ENCODE peak calls at places on chromosomes 13 and 19, in five cellular contexts. M is GM12878, G is NT2/D1, K is H1, F is HepG2. S is an unnamed sample.

GRCh38 chr13:42334329-42334706 is 62.4 kb downstream of the AKAP11 start:
- DNase-seq in M (peak; percentile 50), F (no peak), G (no peak), K (peak; percentile 56), S (no peak)

GRCh38 chr19:52296400-52296772 is 583 bp upstream of the ZNF480 start:
- DNase-seq in M (no peak), F (peak; percentile 6), K (no peak), G (no peak), S (peak; percentile 9)

GRCh38 chr13:48001127-48001881 is at the start of gene SUCLA2:
- DNase-seq in F (peak; percentile 92), M (peak; percentile 52), K (peak; percentile 95), G (peak; percentile 75), S (peak; percentile 99)

GRCh38 chr19:14467816-14468215 is 7.3 kb downstream of the PTGER1 start:
- DNase-seq in M (no peak), F (no peak), G (no peak), K (no peak), S (no peak)

GRCh38 chr19:41945135-41945766 is 13.9 kb downstream of the RABAC1 start:
- DNase-seq in G (no peak), F (no peak), M (peak; percentile 94), K (no peak), S (no peak)

GRCh38 chr13:39353988-39354387 is 249.0 kb downstream of the LHFPL6 start:
- DNase-seq in G (no peak), K (no peak), F (no peak), M (no peak), S (no peak)

GRCh38 chr13:51874651-51875050 is 12.9 kb downstream of the CCDC70 start:
- DNase-seq in F (no peak), K (no peak), M (no peak), G (no peak), S (no peak)

GRCh38 chr13:108249150-108249549 is 20.4 kb upstream of the TNFSF13B start:
- DNase-seq in M (no peak), K (no peak), G (no peak), F (no peak), S (no peak)

GRCh38 chr19:50430888-50431342 is 1.8 kb upstream of the MYBPC2 start:
- DNase-seq in M (no peak), F (no peak), K (no peak), G (no peak), S (no peak)

GRCh38 chr13:75494491-75494890 is 12.5 kb upstream of the TBC1D4 start:
- DNase-seq in M (no peak), F (no peak), K (no peak), G (no peak), S (no peak)

GRCh38 chr19:4521170-4521887 is 3.0 kb upstream of the PLIN4 start:
- DNase-seq in M (no peak), F (peak; percentile 60), G (no peak), K (no peak), S (no peak)

GRCh38 chr13:48710160-48710559 is 56.4 kb downstream of the CYSLTR2 start:
- DNase-seq in G (no peak), F (no peak), K (no peak), M (no peak), S (no peak)

GRCh38 chr13:77337159-77337558 is 10.3 kb upstream of the MYCBP2 start:
- DNase-seq in M (no peak), K (no peak), G (no peak), F (no peak), S (no peak)

GRCh38 chr13:105007166-105007808 is 1528.2 kb downstream of the EFNB2 start:
- DNase-seq in F (no peak), G (no peak), K (no peak), M (no peak), S (no peak)

GRCh38 chr13:20442798-20443381 is 82.8 kb downstream of the CRYL1 start:
- DNase-seq in K (no peak), F (no peak), M (no peak), G (no peak), S (no peak)

GRCh38 chr19:58346961-58347929 is 6.0 kb downstream of the A1BG start:
- DNase-seq in G (no peak), M (no peak), K (peak; percentile 81), F (no peak), S (peak; percentile 97)

GRCh38 chr19:33438016-33438671 is 64.6 kb downstream of the CEBPG start:
- DNase-seq in G (no peak), F (no peak), M (no peak), K (no peak), S (no peak)

GRCh38 chr13:110258876-110259631 is 47.9 kb downstream of the COL4A1 start:
- DNase-seq in K (no peak), M (no peak), G (no peak), F (no peak), S (no peak)

GRCh38 chr19:43524922-43525835 is 1.8 kb downstream of the ETHE1 start:
- DNase-seq in K (peak; percentile 63), F (peak; percentile 87), G (no peak), M (peak; percentile 44), S (no peak)

GRCh38 chr13:41675306-41675705 is 218.0 kb downstream of the RGCC start:
- DNase-seq in F (no peak), G (no peak), K (no peak), M (no peak), S (no peak)

GRCh38 chr13:80524447-80525215 is 183.7 kb upstream of the SPRY2 start:
- DNase-seq in F (no peak), K (no peak), G (no peak), M (no peak), S (no peak)

GRCh38 chr13:32746474-32746873 is 160.2 kb downstream of the PDS5B start:
- DNase-seq in F (no peak), K (no peak), M (no peak), G (no peak), S (no peak)

GRCh38 chr13:101424381-101425155 is 8.3 kb upstream of the NALCN start:
- DNase-seq in G (no peak), M (no peak), F (peak; percentile 17), K (no peak), S (no peak)

GRCh38 chr13:100883453-100883852 is 208.9 kb upstream of the TMTC4 start:
- DNase-seq in G (no peak), M (no peak), K (no peak), F (peak; percentile 4), S (no peak)

GRCh38 chr13:48448963-48449614 is 36.2 kb upstream of the LPAR6 start:
- DNase-seq in M (no peak), F (no peak), G (no peak), K (no peak), S (no peak)

GRCh38 chr19:58229255-58229639 is 533 bp downstream of the ZNF544 start:
- DNase-seq in K (peak; percentile 50), G (no peak), F (peak; percentile 30), M (no peak), S (no peak)

DNA sequence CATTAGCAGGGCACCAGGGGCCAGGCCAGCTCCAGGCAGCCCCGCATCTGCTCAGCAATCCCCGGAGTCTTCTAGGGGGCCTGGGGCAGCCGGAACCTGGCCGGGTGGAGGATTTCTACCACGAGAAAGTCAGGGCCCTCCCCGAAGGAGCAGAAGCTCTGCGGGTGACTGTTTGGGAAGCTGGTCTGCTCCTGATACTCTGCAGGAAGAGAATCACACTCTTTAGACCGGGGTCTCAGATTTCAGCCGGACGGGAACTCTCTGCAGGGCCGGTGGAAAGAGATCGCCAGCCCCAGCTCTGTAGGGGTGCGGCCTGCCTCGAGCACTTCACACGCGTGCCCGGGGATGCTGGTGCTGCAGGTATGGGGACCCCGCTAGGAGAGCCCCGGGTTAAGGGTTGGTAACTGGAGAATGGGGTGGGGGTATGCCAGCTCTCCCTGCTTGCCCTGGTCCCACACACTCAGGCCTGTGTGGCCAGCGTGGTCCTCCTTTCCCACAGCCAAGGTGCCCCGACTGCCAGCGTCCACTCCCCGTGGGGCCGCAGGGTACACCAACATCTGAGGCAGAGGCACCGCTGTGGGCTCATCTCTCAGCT is 20.1 kb downstream of the RASA3 start:
- DNase-seq in G (no peak), M (no peak), K (no peak), F (no peak), S (no peak)
- TF ChIP-seq SUZ12 in G (no peak), M (no peak), K (no peak), F (no peak), S (no peak)

GRCh38 chr19:28691683-28692082 is 521.3 kb downstream of the UQCRFS1 start:
- DNase-seq in M (no peak), F (no peak), G (no peak), K (no peak), S (no peak)

GRCh38 chr19:28700176-28700575 is 512.8 kb downstream of the UQCRFS1 start:
- DNase-seq in K (no peak), G (no peak), M (no peak), F (no peak), S (no peak)

GRCh38 chr19:28697308-28697707 is 515.6 kb downstream of the UQCRFS1 start:
- DNase-seq in K (no peak), M (no peak), G (no peak), F (no peak), S (no peak)

DNA sequence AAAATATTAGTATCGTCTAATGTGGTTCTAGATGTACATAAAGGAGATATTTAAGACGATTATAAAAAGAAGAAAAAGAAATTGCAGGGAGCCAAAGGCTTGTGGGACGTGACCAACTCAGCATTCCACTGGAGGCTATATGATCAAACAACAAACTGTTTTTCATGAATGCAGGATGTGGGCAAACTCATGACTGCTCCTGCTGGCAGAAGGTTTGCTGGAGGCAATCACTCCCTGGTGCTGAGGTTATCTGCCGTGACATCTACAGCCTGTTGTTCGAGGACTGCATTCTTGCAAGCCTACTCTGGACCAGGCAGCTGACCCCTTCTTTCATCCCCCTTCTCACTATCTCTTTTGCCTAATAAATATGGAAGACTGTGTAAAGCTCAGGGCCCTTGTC is 518.1 kb downstream of the UQCRFS1 start:
- DNase-seq in G (no peak), M (no peak), K (no peak), F (no peak), S (no peak)
- TF ChIP-seq SUZ12 in G (no peak), M (no peak), K (no peak), F (no peak), S (no peak)

DNA sequence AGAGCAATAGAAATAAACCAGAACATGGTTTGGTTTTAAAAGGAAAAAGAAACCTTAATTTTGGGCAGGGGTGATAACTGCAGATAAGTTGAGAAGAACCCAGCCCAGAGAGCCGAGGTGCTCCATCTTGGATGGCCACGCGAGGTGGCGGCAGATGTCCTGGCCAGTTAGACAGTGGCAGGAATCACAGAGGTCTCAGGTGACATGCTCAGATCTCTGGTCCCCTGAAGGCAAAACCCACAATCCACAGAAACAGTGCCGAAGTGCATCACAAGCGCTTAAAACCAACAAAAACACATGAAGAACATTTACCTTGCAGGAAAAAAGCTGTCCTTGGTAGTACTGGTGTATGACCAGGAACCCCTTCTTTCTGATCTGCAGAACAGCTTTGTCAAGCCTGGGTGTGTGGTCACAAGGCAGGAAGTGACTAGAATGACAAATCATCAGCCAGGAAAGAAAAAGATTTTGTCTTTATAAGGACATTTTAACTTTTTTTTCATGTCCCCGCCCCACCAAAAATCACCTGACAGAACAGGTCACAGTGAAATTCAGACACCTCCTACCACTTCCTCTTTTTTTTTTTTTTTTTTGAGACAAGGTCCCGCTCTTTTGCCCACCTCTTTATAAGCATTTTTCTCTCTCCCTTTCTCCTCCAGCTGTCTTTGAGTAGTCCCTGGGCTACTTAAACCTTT is at the start of gene LCP1:
- DNase-seq in M (peak; percentile 97), F (no peak), G (no peak), K (no peak), S (no peak)
- TF ChIP-seq SUZ12 in M (no peak), F (no peak), G (no peak), K (no peak), S (no peak)

GRCh38 chr13:92719868-92720267 is 506.7 kb upstream of the GPC6 start:
- DNase-seq in F (no peak), G (peak; percentile 49), M (no peak), K (no peak), S (peak; percentile 79)
- TF ChIP-seq SUZ12 in F (no peak), G (no peak), M (no peak), K (no peak), S (no peak)

GRCh38 chr19:18478545-18479311 is 40.8 kb upstream of the ISYNA1 start:
- DNase-seq in G (no peak), F (peak; percentile 88), M (peak; percentile 51), K (no peak), S (no peak)
- TF ChIP-seq SUZ12 in G (no peak), F (no peak), M (no peak), K (no peak), S (no peak)